ENCODE peak calls at places on chromosomes 2 and 18, in eight cellular contexts. F, N, Z, G, D, W, S and X are unnamed samples.

GRCh38 chr18:55324166-55324565 is 263.8 kb downstream of the TCF4 start:
- DNase-seq in F (no peak), N (no peak), Z (no peak), G (no peak), D (no peak), W (no peak), S (no peak), X (no peak)

GRCh38 chr2:158049129-158049855 is 52.4 kb upstream of the UPP2 start:
- DNase-seq in F (no peak), N (no peak), Z (no peak), G (no peak), D (no peak), W (no peak), S (no peak), X (no peak)

GRCh38 chr2:209162129-209162528 is 261.7 kb upstream of the MAP2 start:
- DNase-seq in F (no peak), N (no peak), Z (no peak), G (no peak), D (no peak), W (no peak), S (no peak), X (no peak)

GRCh38 chr2:235049719-235050118 is 97.9 kb downstream of the SH3BP4 start:
- DNase-seq in F (no peak), N (no peak), Z (no peak), G (no peak), D (no peak), W (no peak), S (no peak), X (no peak)

GRCh38 chr2:137185378-137186078 is 420.2 kb downstream of the THSD7B start:
- DNase-seq in F (no peak), N (no peak), Z (no peak), G (no peak), D (no peak), W (peak; percentile 58), S (no peak), X (peak; percentile 15)

GRCh38 chr2:9844036-9844483 is 786 bp downstream of the TAF1B start:
- DNase-seq in F (peak; percentile 32), N (no peak), Z (peak; percentile 59), G (no peak), D (peak; percentile 31), W (peak; percentile 59), S (no peak), X (peak; percentile 46)

GRCh38 chr18:39419315-39419714 is 1853.7 kb upstream of the CELF4 start:
- DNase-seq in F (no peak), N (no peak), Z (no peak), G (no peak), D (no peak), W (no peak), S (no peak), X (no peak)

GRCh38 chr2:43539991-43540860 is 55.6 kb downstream of the THADA start:
- DNase-seq in F (no peak), N (peak; percentile 66), Z (peak; percentile 100), G (peak; percentile 82), D (peak; percentile 92), W (peak; percentile 100), S (peak; percentile 72), X (peak; percentile 99)

GRCh38 chr2:119659601-119660342 is 19.2 kb upstream of the TMEM177 start:
- DNase-seq in F (peak; percentile 28), N (peak; percentile 34), Z (peak; percentile 52), G (no peak), D (peak; percentile 32), W (peak; percentile 65), S (no peak), X (peak; percentile 46)

GRCh38 chr2:112187805-112188596 is 49.8 kb downstream of the FBLN7 start:
- DNase-seq in F (no peak), N (no peak), Z (no peak), G (no peak), D (no peak), W (peak; percentile 60), S (no peak), X (no peak)

GRCh38 chr2:6986251-6986893 is 69.2 kb downstream of the RNF144A start:
- DNase-seq in F (no peak), N (no peak), Z (no peak), G (no peak), D (no peak), W (peak; percentile 50), S (no peak), X (peak; percentile 30)

GRCh38 chr2:99101697-99102096 is 39.8 kb upstream of the C2orf15 start:
- DNase-seq in F (no peak), N (no peak), Z (peak; percentile 40), G (no peak), D (peak; percentile 3), W (peak; percentile 31), S (peak; percentile 0), X (peak; percentile 36)

DNA sequence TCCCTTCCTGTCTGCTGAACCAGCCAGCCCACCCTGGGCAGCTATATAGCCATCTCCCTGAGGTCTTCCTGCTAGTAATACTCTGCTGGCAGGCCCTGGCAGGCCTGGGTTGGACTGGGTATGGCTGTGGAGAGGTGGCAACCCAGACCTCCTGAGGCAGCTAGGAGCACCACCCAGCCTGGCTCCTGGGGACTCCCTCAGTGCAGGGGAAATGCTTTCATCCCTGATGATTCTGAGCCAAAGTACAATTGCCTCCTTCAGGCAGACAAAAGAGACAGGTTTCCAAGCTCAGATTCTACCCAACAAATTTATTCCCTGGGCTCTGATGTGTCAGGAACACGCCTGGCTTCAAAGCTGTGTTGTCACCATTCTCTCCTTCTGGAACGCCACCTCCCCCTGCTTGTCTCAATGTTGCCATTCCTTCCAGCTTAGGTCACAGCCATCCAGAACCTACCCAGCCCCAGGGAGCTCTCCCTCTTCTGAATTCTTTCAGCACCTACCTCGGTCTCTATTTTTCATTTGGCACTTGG is 4.7 kb upstream of the DNAJB2 start:
- DNase-seq in F (no peak), N (no peak), Z (peak; percentile 42), G (no peak), D (peak; percentile 81), W (peak; percentile 90), S (peak; percentile 37), X (peak; percentile 75)
- H3K4me3 ChIP-seq in F (no peak overlapping the region), N (no peak overlapping the region), Z (no peak overlapping the region), G (no peak overlapping the region), D (no peak overlapping the region), W (no peak overlapping the region), S (peak overlapping the region; percentile 13), X (no peak overlapping the region)

GRCh38 chr2:95379616-95379925 is 22.9 kb upstream of the FAHD2A start:
- DNase-seq in F (no peak), N (no peak), Z (no peak), G (peak; percentile 18), D (no peak), W (no peak), S (no peak), X (no peak)
- TF ChIP-seq CTCF in F (no peak), N (no peak), Z (peak; percentile 7), G (no peak), D (peak; percentile 13), W (peak; percentile 16), S (no peak), X (peak; percentile 15)

GRCh38 chr2:191018048-191018447 is 4.1 kb upstream of the STAT1 start:
- DNase-seq in F (no peak), N (no peak), Z (no peak), G (no peak), D (peak; percentile 35), W (no peak), S (no peak), X (no peak)
- H3K4me3 ChIP-seq in F (no peak overlapping the region), N (no peak overlapping the region), Z (no peak overlapping the region), G (no peak overlapping the region), D (no peak overlapping the region), W (no peak overlapping the region), S (no peak overlapping the region), X (no peak overlapping the region)

GRCh38 chr2:163132850-163133249 is 294.3 kb upstream of the KCNH7 start:
- DNase-seq in F (peak; percentile 51), N (no peak), Z (peak; percentile 3), G (no peak), D (peak; percentile 2), W (peak; percentile 35), S (no peak), X (peak; percentile 3)
- TF ChIP-seq CTCF in F (peak; percentile 62), N (no peak), Z (no peak), G (peak; percentile 44), D (peak; percentile 56), W (peak; percentile 51), S (peak; percentile 60), X (peak; percentile 40)

DNA sequence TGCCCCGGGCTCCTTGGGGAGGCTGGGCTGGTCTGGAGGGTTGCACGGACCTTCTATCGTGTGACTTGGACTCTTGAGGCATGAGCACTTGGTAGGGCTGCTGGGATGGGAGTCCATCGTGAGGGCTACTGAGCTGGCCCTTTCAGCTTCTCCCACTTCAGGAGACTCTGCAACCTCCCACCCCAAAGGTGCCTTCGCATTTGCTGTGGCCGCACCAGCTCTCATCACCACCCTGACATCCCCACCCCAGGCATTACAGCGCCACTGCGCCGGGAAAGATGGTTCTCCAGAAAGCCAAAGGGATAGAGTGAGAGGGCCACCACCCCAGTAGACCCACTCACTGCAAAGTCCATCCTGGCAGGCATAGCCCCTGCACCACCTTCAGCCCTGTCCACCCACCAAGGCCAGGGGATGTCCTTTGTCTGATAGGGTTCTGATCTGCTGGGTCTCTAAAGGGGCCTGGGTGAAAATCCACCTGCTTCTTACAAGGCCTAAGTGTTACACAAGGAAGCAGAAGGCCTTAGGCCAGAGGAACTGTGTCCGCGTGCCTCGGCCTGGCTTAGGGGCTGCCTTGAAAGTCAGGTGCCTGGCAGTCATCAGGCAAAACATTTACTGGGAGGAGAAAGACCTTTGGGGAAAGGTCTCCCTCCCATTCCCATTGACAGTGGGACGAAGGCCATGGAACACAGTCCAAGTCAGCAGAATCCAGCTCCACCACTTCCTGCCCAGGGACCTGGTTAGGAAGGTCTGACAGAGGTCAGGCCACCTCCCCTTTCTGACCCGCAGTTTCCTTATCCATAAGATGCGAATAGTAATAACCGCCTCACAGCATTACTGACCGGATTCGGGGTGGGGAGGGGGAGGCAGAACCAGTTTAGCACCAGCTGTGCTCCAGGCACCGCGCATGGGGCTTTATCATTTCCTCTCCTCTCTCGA is 5.2 kb downstream of the EHD3 start:
- DNase-seq in F (no peak), N (no peak), Z (no peak), G (no peak), D (no peak), W (no peak), S (no peak), X (no peak)
- H3K4me3 ChIP-seq in F (no peak overlapping the region), N (no peak overlapping the region), Z (no peak overlapping the region), G (no peak overlapping the region), D (no peak overlapping the region), W (no peak overlapping the region), S (no peak overlapping the region), X (no peak overlapping the region)

GRCh38 chr18:29250843-29251242 is 1073.9 kb upstream of the CDH2 start:
- DNase-seq in F (no peak), N (no peak), Z (no peak), G (no peak), D (no peak), W (no peak), S (no peak), X (no peak)

GRCh38 chr18:29248856-29249255 is 1071.9 kb upstream of the CDH2 start:
- DNase-seq in F (no peak), N (no peak), Z (no peak), G (no peak), D (no peak), W (no peak), S (no peak), X (no peak)

GRCh38 chr18:29254123-29254522 is 1077.2 kb upstream of the CDH2 start:
- DNase-seq in F (no peak), N (no peak), Z (no peak), G (no peak), D (no peak), W (no peak), S (no peak), X (no peak)

GRCh38 chr18:29251681-29252080 is 1074.8 kb upstream of the CDH2 start:
- DNase-seq in F (no peak), N (no peak), Z (no peak), G (no peak), D (no peak), W (no peak), S (no peak), X (no peak)
- TF ChIP-seq CTCF in F (no peak), N (no peak), Z (no peak), G (no peak), D (no peak), W (no peak), S (no peak), X (no peak)